ENCODE peak calls at places on chromosomes 6 and 20, in six cellular contexts. One of them, this sample, is unnamed.

GRCh38 chr6:155050311-155050710 is 55.2 kb downstream of the TIAM2 start:
- DNase-seq in activated CD8-positive, alpha-beta memory T cell treated with anti-CD3 and anti-CD28 coated beads for 48 hours: peak
- DNase-seq in HEK293T: no peak
- DNase-seq in right cardiac atrium: no peak
- DNase-seq in CD4-positive, CD25-positive, alpha-beta regulatory T cell: peak
- DNase-seq in Jurkat, Clone E6-1: peak
- DNase-seq in this sample: no peak

GRCh38 chr6:32153835-32154513 is at the start of gene PPT2:
- DNase-seq in Jurkat, Clone E6-1: peak
- DNase-seq in HEK293T: peak
- DNase-seq in activated CD8-positive, alpha-beta memory T cell treated with anti-CD3 and anti-CD28 coated beads for 48 hours: peak
- DNase-seq in CD4-positive, CD25-positive, alpha-beta regulatory T cell: peak
- DNase-seq in right cardiac atrium: peak
- DNase-seq in this sample: peak

GRCh38 chr6:15131234-15132195 is 114.4 kb upstream of the JARID2 start:
- DNase-seq in activated CD8-positive, alpha-beta memory T cell treated with anti-CD3 and anti-CD28 coated beads for 48 hours: no peak
- DNase-seq in CD4-positive, CD25-positive, alpha-beta regulatory T cell: no peak
- DNase-seq in HEK293T: no peak
- DNase-seq in right cardiac atrium: no peak
- DNase-seq in Jurkat, Clone E6-1: no peak
- DNase-seq in this sample: no peak

GRCh38 chr6:43013843-43014433 is at the start of the genes KLHDC3 and MEA1:
- DNase-seq in right cardiac atrium: peak
- DNase-seq in CD4-positive, CD25-positive, alpha-beta regulatory T cell: peak
- DNase-seq in Jurkat, Clone E6-1: peak
- DNase-seq in activated CD8-positive, alpha-beta memory T cell treated with anti-CD3 and anti-CD28 coated beads for 48 hours: peak
- DNase-seq in HEK293T: peak
- DNase-seq in this sample: peak

GRCh38 chr20:54167909-54168872 is 5.6 kb downstream of the CYP24A1 start:
- DNase-seq in HEK293T: peak
- DNase-seq in CD4-positive, CD25-positive, alpha-beta regulatory T cell: no peak
- DNase-seq in activated CD8-positive, alpha-beta memory T cell treated with anti-CD3 and anti-CD28 coated beads for 48 hours: no peak
- DNase-seq in Jurkat, Clone E6-1: no peak
- DNase-seq in right cardiac atrium: no peak
- DNase-seq in this sample: no peak

GRCh38 chr6:145214570-145214969 is 520.8 kb downstream of the EPM2A start:
- DNase-seq in Jurkat, Clone E6-1: peak
- DNase-seq in CD4-positive, CD25-positive, alpha-beta regulatory T cell: peak
- DNase-seq in HEK293T: no peak
- DNase-seq in activated CD8-positive, alpha-beta memory T cell treated with anti-CD3 and anti-CD28 coated beads for 48 hours: no peak
- DNase-seq in right cardiac atrium: no peak
- DNase-seq in this sample: no peak

GRCh38 chr20:60222497-60222896 is 264.3 kb downstream of the CDH26 start:
- DNase-seq in CD4-positive, CD25-positive, alpha-beta regulatory T cell: no peak
- DNase-seq in right cardiac atrium: no peak
- DNase-seq in activated CD8-positive, alpha-beta memory T cell treated with anti-CD3 and anti-CD28 coated beads for 48 hours: no peak
- DNase-seq in HEK293T: no peak
- DNase-seq in Jurkat, Clone E6-1: no peak
- DNase-seq in this sample: no peak

GRCh38 chr6:45073771-45074170 is 254.4 kb upstream of the RUNX2 start:
- DNase-seq in Jurkat, Clone E6-1: no peak
- DNase-seq in right cardiac atrium: no peak
- DNase-seq in CD4-positive, CD25-positive, alpha-beta regulatory T cell: no peak
- DNase-seq in HEK293T: no peak
- DNase-seq in activated CD8-positive, alpha-beta memory T cell treated with anti-CD3 and anti-CD28 coated beads for 48 hours: no peak
- DNase-seq in this sample: no peak

GRCh38 chr6:4010682-4011081 is 68.3 kb downstream of the FAM217A start:
- DNase-seq in activated CD8-positive, alpha-beta memory T cell treated with anti-CD3 and anti-CD28 coated beads for 48 hours: no peak
- DNase-seq in right cardiac atrium: no peak
- DNase-seq in Jurkat, Clone E6-1: peak
- DNase-seq in CD4-positive, CD25-positive, alpha-beta regulatory T cell: no peak
- DNase-seq in HEK293T: no peak
- DNase-seq in this sample: no peak

GRCh38 chr20:4555188-4555893 is 166.4 kb upstream of the PRND start:
- DNase-seq in right cardiac atrium: no peak
- DNase-seq in Jurkat, Clone E6-1: no peak
- DNase-seq in activated CD8-positive, alpha-beta memory T cell treated with anti-CD3 and anti-CD28 coated beads for 48 hours: no peak
- DNase-seq in CD4-positive, CD25-positive, alpha-beta regulatory T cell: no peak
- DNase-seq in HEK293T: no peak
- DNase-seq in this sample: no peak

GRCh38 chr20:1041845-1042390 is 39.8 kb upstream of the RSPO4 start:
- DNase-seq in CD4-positive, CD25-positive, alpha-beta regulatory T cell: no peak
- DNase-seq in activated CD8-positive, alpha-beta memory T cell treated with anti-CD3 and anti-CD28 coated beads for 48 hours: no peak
- DNase-seq in Jurkat, Clone E6-1: no peak
- DNase-seq in right cardiac atrium: no peak
- DNase-seq in HEK293T: no peak
- DNase-seq in this sample: no peak

GRCh38 chr6:32954983-32955802 is 2.3 kb upstream of the HLA-DMA start:
- DNase-seq in CD4-positive, CD25-positive, alpha-beta regulatory T cell: no peak
- DNase-seq in activated CD8-positive, alpha-beta memory T cell treated with anti-CD3 and anti-CD28 coated beads for 48 hours: no peak
- DNase-seq in right cardiac atrium: no peak
- DNase-seq in Jurkat, Clone E6-1: peak
- DNase-seq in HEK293T: peak
- DNase-seq in this sample: no peak

GRCh38 chr6:111862727-111863126 is 10.5 kb downstream of the FYN start:
- DNase-seq in HEK293T: no peak
- DNase-seq in activated CD8-positive, alpha-beta memory T cell treated with anti-CD3 and anti-CD28 coated beads for 48 hours: no peak
- DNase-seq in Jurkat, Clone E6-1: no peak
- DNase-seq in right cardiac atrium: no peak
- DNase-seq in CD4-positive, CD25-positive, alpha-beta regulatory T cell: no peak
- DNase-seq in this sample: no peak

GRCh38 chr6:109260126-109260525 is 122.1 kb downstream of the CD164 start:
- DNase-seq in CD4-positive, CD25-positive, alpha-beta regulatory T cell: no peak
- DNase-seq in right cardiac atrium: no peak
- DNase-seq in activated CD8-positive, alpha-beta memory T cell treated with anti-CD3 and anti-CD28 coated beads for 48 hours: no peak
- DNase-seq in Jurkat, Clone E6-1: no peak
- DNase-seq in HEK293T: no peak
- DNase-seq in this sample: no peak

GRCh38 chr6:150403458-150404245 is 34.8 kb downstream of the IYD start:
- DNase-seq in HEK293T: peak
- DNase-seq in right cardiac atrium: peak
- DNase-seq in CD4-positive, CD25-positive, alpha-beta regulatory T cell: no peak
- DNase-seq in Jurkat, Clone E6-1: no peak
- DNase-seq in activated CD8-positive, alpha-beta memory T cell treated with anti-CD3 and anti-CD28 coated beads for 48 hours: no peak
- DNase-seq in this sample: no peak

GRCh38 chr20:23937303-23938117 is 51.1 kb downstream of the GGTLC1 start:
- DNase-seq in activated CD8-positive, alpha-beta memory T cell treated with anti-CD3 and anti-CD28 coated beads for 48 hours: peak
- DNase-seq in CD4-positive, CD25-positive, alpha-beta regulatory T cell: peak
- DNase-seq in right cardiac atrium: peak
- DNase-seq in Jurkat, Clone E6-1: peak
- DNase-seq in HEK293T: peak
- DNase-seq in this sample: peak

GRCh38 chr6:63897459-63897858 is 261.9 kb downstream of the PHF3 start:
- DNase-seq in Jurkat, Clone E6-1: no peak
- DNase-seq in right cardiac atrium: no peak
- DNase-seq in HEK293T: no peak
- DNase-seq in CD4-positive, CD25-positive, alpha-beta regulatory T cell: no peak
- DNase-seq in activated CD8-positive, alpha-beta memory T cell treated with anti-CD3 and anti-CD28 coated beads for 48 hours: no peak
- DNase-seq in this sample: no peak

GRCh38 chr6:170410241-170410640 is 103.7 kb downstream of the FAM120B start:
- DNase-seq in activated CD8-positive, alpha-beta memory T cell treated with anti-CD3 and anti-CD28 coated beads for 48 hours: no peak
- DNase-seq in right cardiac atrium: no peak
- DNase-seq in CD4-positive, CD25-positive, alpha-beta regulatory T cell: no peak
- DNase-seq in Jurkat, Clone E6-1: no peak
- DNase-seq in HEK293T: no peak
- DNase-seq in this sample: no peak

GRCh38 chr20:62715201-62715600 is 6.6 kb downstream of the NTSR1 start:
- DNase-seq in HEK293T: no peak
- DNase-seq in CD4-positive, CD25-positive, alpha-beta regulatory T cell: no peak
- DNase-seq in activated CD8-positive, alpha-beta memory T cell treated with anti-CD3 and anti-CD28 coated beads for 48 hours: no peak
- DNase-seq in right cardiac atrium: peak
- DNase-seq in Jurkat, Clone E6-1: no peak
- DNase-seq in this sample: no peak

GRCh38 chr6:40848038-40848437 is 191.0 kb downstream of the UNC5CL start:
- DNase-seq in CD4-positive, CD25-positive, alpha-beta regulatory T cell: no peak
- DNase-seq in activated CD8-positive, alpha-beta memory T cell treated with anti-CD3 and anti-CD28 coated beads for 48 hours: no peak
- DNase-seq in HEK293T: no peak
- DNase-seq in right cardiac atrium: no peak
- DNase-seq in Jurkat, Clone E6-1: no peak
- DNase-seq in this sample: no peak

GRCh38 chr6:104837158-104837557 is 22.6 kb downstream of the HACE1 start:
- DNase-seq in right cardiac atrium: no peak
- DNase-seq in CD4-positive, CD25-positive, alpha-beta regulatory T cell: no peak
- DNase-seq in activated CD8-positive, alpha-beta memory T cell treated with anti-CD3 and anti-CD28 coated beads for 48 hours: no peak
- DNase-seq in Jurkat, Clone E6-1: no peak
- DNase-seq in HEK293T: no peak
- DNase-seq in this sample: no peak

GRCh38 chr6:25341923-25342619 is 62.9 kb downstream of the CARMIL1 start:
- DNase-seq in activated CD8-positive, alpha-beta memory T cell treated with anti-CD3 and anti-CD28 coated beads for 48 hours: no peak
- DNase-seq in CD4-positive, CD25-positive, alpha-beta regulatory T cell: no peak
- DNase-seq in HEK293T: no peak
- DNase-seq in right cardiac atrium: no peak
- DNase-seq in Jurkat, Clone E6-1: no peak
- DNase-seq in this sample: no peak

GRCh38 chr20:15616626-15617025 is 956.6 kb downstream of the KIF16B start:
- DNase-seq in right cardiac atrium: no peak
- DNase-seq in activated CD8-positive, alpha-beta memory T cell treated with anti-CD3 and anti-CD28 coated beads for 48 hours: no peak
- DNase-seq in CD4-positive, CD25-positive, alpha-beta regulatory T cell: no peak
- DNase-seq in Jurkat, Clone E6-1: no peak
- DNase-seq in HEK293T: no peak
- DNase-seq in this sample: no peak

GRCh38 chr20:2804921-2805681 is 4.7 kb upstream of the CPXM1 start:
- DNase-seq in right cardiac atrium: peak
- DNase-seq in CD4-positive, CD25-positive, alpha-beta regulatory T cell: no peak
- DNase-seq in HEK293T: no peak
- DNase-seq in Jurkat, Clone E6-1: no peak
- DNase-seq in activated CD8-positive, alpha-beta memory T cell treated with anti-CD3 and anti-CD28 coated beads for 48 hours: no peak
- DNase-seq in this sample: no peak

GRCh38 chr6:91476000-91476399 is 889.1 kb upstream of the MAP3K7 start:
- DNase-seq in activated CD8-positive, alpha-beta memory T cell treated with anti-CD3 and anti-CD28 coated beads for 48 hours: no peak
- DNase-seq in CD4-positive, CD25-positive, alpha-beta regulatory T cell: no peak
- DNase-seq in right cardiac atrium: no peak
- DNase-seq in HEK293T: peak
- DNase-seq in Jurkat, Clone E6-1: peak
- DNase-seq in this sample: no peak

GRCh38 chr20:59006167-59006863 is 739 bp downstream of the CTSZ start:
- DNase-seq in activated CD8-positive, alpha-beta memory T cell treated with anti-CD3 and anti-CD28 coated beads for 48 hours: no peak
- DNase-seq in right cardiac atrium: no peak
- DNase-seq in HEK293T: no peak
- DNase-seq in Jurkat, Clone E6-1: no peak
- DNase-seq in CD4-positive, CD25-positive, alpha-beta regulatory T cell: no peak
- DNase-seq in this sample: no peak

GRCh38 chr6:29763491-29764289 is 40.5 kb downstream of the HLA-F start:
- DNase-seq in Jurkat, Clone E6-1: no peak
- DNase-seq in CD4-positive, CD25-positive, alpha-beta regulatory T cell: no peak
- DNase-seq in HEK293T: no peak
- DNase-seq in activated CD8-positive, alpha-beta memory T cell treated with anti-CD3 and anti-CD28 coated beads for 48 hours: no peak
- DNase-seq in right cardiac atrium: no peak
- DNase-seq in this sample: no peak

GRCh38 chr6:101386982-101387381 is 6.5 kb upstream of the GRIK2 start:
- DNase-seq in activated CD8-positive, alpha-beta memory T cell treated with anti-CD3 and anti-CD28 coated beads for 48 hours: no peak
- DNase-seq in Jurkat, Clone E6-1: no peak
- DNase-seq in right cardiac atrium: no peak
- DNase-seq in HEK293T: no peak
- DNase-seq in CD4-positive, CD25-positive, alpha-beta regulatory T cell: no peak
- DNase-seq in this sample: no peak

GRCh38 chr6:44002591-44003344 is 124.5 kb downstream of the MRPL14 start:
- DNase-seq in CD4-positive, CD25-positive, alpha-beta regulatory T cell: peak
- DNase-seq in activated CD8-positive, alpha-beta memory T cell treated with anti-CD3 and anti-CD28 coated beads for 48 hours: peak
- DNase-seq in HEK293T: peak
- DNase-seq in right cardiac atrium: peak
- DNase-seq in Jurkat, Clone E6-1: no peak
- DNase-seq in this sample: peak